ENCODE peak calls at places on chromosomes 7 and 10, in six cellular contexts. One of them, this sample, is unnamed.

GRCh38 chr10:95539560-95540284 is 21.4 kb downstream of the SORBS1 start:
- DNase-seq in IMR-90: no peak
- DNase-seq in HCT116: no peak
- DNase-seq in A549: no peak
- DNase-seq in K562: no peak
- DNase-seq in HepG2: peak; percentile 97
- DNase-seq in this sample: no peak

GRCh38 chr7:101362334-101363195 is at the start of gene COL26A1:
- DNase-seq in IMR-90: no peak
- DNase-seq in HCT116: no peak
- DNase-seq in A549: peak; percentile 69
- DNase-seq in K562: peak; percentile 8
- DNase-seq in HepG2: no peak
- DNase-seq in this sample: no peak

GRCh38 chr7:112108984-112109383 is 97.2 kb downstream of the DOCK4 start:
- DNase-seq in IMR-90: no peak
- DNase-seq in HCT116: no peak
- DNase-seq in A549: no peak
- DNase-seq in K562: no peak
- DNase-seq in HepG2: no peak
- DNase-seq in this sample: no peak

GRCh38 chr10:12351447-12351846 is 2.1 kb downstream of the CAMK1D start:
- DNase-seq in IMR-90: no peak
- DNase-seq in HCT116: no peak
- DNase-seq in A549: no peak
- DNase-seq in K562: no peak
- DNase-seq in HepG2: no peak
- DNase-seq in this sample: no peak

GRCh38 chr7:141354251-141354650 is 197.0 kb upstream of the AGK start:
- DNase-seq in IMR-90: peak; percentile 8
- DNase-seq in HCT116: no peak
- DNase-seq in A549: no peak
- DNase-seq in K562: no peak
- DNase-seq in HepG2: no peak
- DNase-seq in this sample: no peak

GRCh38 chr10:23399701-23400144 is 39.2 kb upstream of the OTUD1 start:
- DNase-seq in IMR-90: peak; percentile 97
- DNase-seq in HCT116: no peak
- DNase-seq in A549: no peak
- DNase-seq in K562: no peak
- DNase-seq in HepG2: peak; percentile 6
- DNase-seq in this sample: no peak

GRCh38 chr10:71773221-71773971 is at the start of gene VSIR:
- DNase-seq in IMR-90: peak; percentile 71
- DNase-seq in HCT116: peak; percentile 59
- DNase-seq in A549: peak; percentile 81
- DNase-seq in K562: peak; percentile 97
- DNase-seq in HepG2: peak; percentile 48
- DNase-seq in this sample: peak; percentile 51

GRCh38 chr7:28847681-28848080 is 110.4 kb downstream of the TRIL start:
- DNase-seq in IMR-90: no peak
- DNase-seq in HCT116: no peak
- DNase-seq in A549: no peak
- DNase-seq in K562: no peak
- DNase-seq in HepG2: no peak
- DNase-seq in this sample: no peak

GRCh38 chr10:105148921-105149320 is 507.8 kb downstream of the SORCS3 start:
- DNase-seq in IMR-90: no peak
- DNase-seq in HCT116: no peak
- DNase-seq in A549: no peak
- DNase-seq in K562: no peak
- DNase-seq in HepG2: no peak
- DNase-seq in this sample: no peak

GRCh38 chr7:34061175-34061574 is 155.8 kb downstream of the BMPER start:
- DNase-seq in IMR-90: peak; percentile 93
- DNase-seq in HCT116: no peak
- DNase-seq in A549: peak; percentile 36
- DNase-seq in K562: no peak
- DNase-seq in HepG2: no peak
- DNase-seq in this sample: no peak

GRCh38 chr7:51070163-51070562 is 246.4 kb downstream of the COBL start:
- DNase-seq in IMR-90: no peak
- DNase-seq in HCT116: no peak
- DNase-seq in A549: no peak
- DNase-seq in K562: no peak
- DNase-seq in HepG2: no peak
- DNase-seq in this sample: no peak

GRCh38 chr10:126373137-126373536 is 15.1 kb downstream of the ADAM12 start:
- DNase-seq in IMR-90: peak; percentile 50
- DNase-seq in HCT116: no peak
- DNase-seq in A549: no peak
- DNase-seq in K562: no peak
- DNase-seq in HepG2: no peak
- DNase-seq in this sample: no peak

GRCh38 chr7:157493776-157494175 is 157.0 kb downstream of the DNAJB6 start:
- DNase-seq in IMR-90: no peak
- DNase-seq in HCT116: no peak
- DNase-seq in A549: no peak
- DNase-seq in K562: no peak
- DNase-seq in HepG2: no peak
- DNase-seq in this sample: no peak

GRCh38 chr7:134435161-134435920 is 23.6 kb downstream of the AKR1B1 start:
- DNase-seq in IMR-90: peak; percentile 81
- DNase-seq in HCT116: no peak
- DNase-seq in A549: no peak
- DNase-seq in K562: no peak
- DNase-seq in HepG2: no peak
- DNase-seq in this sample: no peak

GRCh38 chr7:46811529-46811928 is 770.4 kb downstream of the TNS3 start:
- DNase-seq in IMR-90: peak; percentile 97
- DNase-seq in HCT116: no peak
- DNase-seq in A549: no peak
- DNase-seq in K562: no peak
- DNase-seq in HepG2: no peak
- DNase-seq in this sample: no peak

GRCh38 chr10:77526861-77527617 is 110.6 kb downstream of the KCNMA1 start:
- DNase-seq in IMR-90: no peak
- DNase-seq in HCT116: no peak
- DNase-seq in A549: no peak
- DNase-seq in K562: no peak
- DNase-seq in HepG2: no peak
- DNase-seq in this sample: no peak

GRCh38 chr10:88385601-88386203 is 197.4 kb downstream of the RNLS start:
- DNase-seq in IMR-90: no peak
- DNase-seq in HCT116: peak; percentile 75
- DNase-seq in A549: peak; percentile 41
- DNase-seq in K562: no peak
- DNase-seq in HepG2: peak; percentile 27
- DNase-seq in this sample: peak; percentile 94

GRCh38 chr7:22357311-22358175 is 589 bp upstream of the RAPGEF5 start:
- DNase-seq in IMR-90: peak; percentile 2
- DNase-seq in HCT116: peak; percentile 36
- DNase-seq in A549: peak; percentile 25
- DNase-seq in K562: no peak
- DNase-seq in HepG2: peak; percentile 84
- DNase-seq in this sample: no peak

GRCh38 chr7:46363688-46364087 is 442.6 kb upstream of the IGFBP3 start:
- DNase-seq in IMR-90: no peak
- DNase-seq in HCT116: no peak
- DNase-seq in A549: no peak
- DNase-seq in K562: no peak
- DNase-seq in HepG2: peak; percentile 36
- DNase-seq in this sample: no peak

GRCh38 chr7:111224354-111225231 is 133.7 kb downstream of the LRRN3 start:
- DNase-seq in IMR-90: no peak
- DNase-seq in HCT116: no peak
- DNase-seq in A549: no peak
- DNase-seq in K562: no peak
- DNase-seq in HepG2: no peak
- DNase-seq in this sample: no peak

GRCh38 chr7:47484923-47485639 is 96.8 kb downstream of the TNS3 start:
- DNase-seq in IMR-90: no peak
- DNase-seq in HCT116: no peak
- DNase-seq in A549: no peak
- DNase-seq in K562: no peak
- DNase-seq in HepG2: no peak
- DNase-seq in this sample: no peak

GRCh38 chr7:70134029-70134445 is 535.8 kb downstream of the AUTS2 start:
- DNase-seq in IMR-90: no peak
- DNase-seq in HCT116: no peak
- DNase-seq in A549: no peak
- DNase-seq in K562: no peak
- DNase-seq in HepG2: no peak
- DNase-seq in this sample: no peak

GRCh38 chr10:63364918-63365317 is 100.9 kb downstream of the JMJD1C start:
- DNase-seq in IMR-90: no peak
- DNase-seq in HCT116: no peak
- DNase-seq in A549: no peak
- DNase-seq in K562: no peak
- DNase-seq in HepG2: no peak
- DNase-seq in this sample: no peak

GRCh38 chr7:19754521-19755116 is 18.8 kb downstream of the TMEM196 start:
- DNase-seq in IMR-90: peak; percentile 12
- DNase-seq in HCT116: peak; percentile 51
- DNase-seq in A549: no peak
- DNase-seq in K562: peak; percentile 11
- DNase-seq in HepG2: peak; percentile 35
- DNase-seq in this sample: peak; percentile 15

DNA sequence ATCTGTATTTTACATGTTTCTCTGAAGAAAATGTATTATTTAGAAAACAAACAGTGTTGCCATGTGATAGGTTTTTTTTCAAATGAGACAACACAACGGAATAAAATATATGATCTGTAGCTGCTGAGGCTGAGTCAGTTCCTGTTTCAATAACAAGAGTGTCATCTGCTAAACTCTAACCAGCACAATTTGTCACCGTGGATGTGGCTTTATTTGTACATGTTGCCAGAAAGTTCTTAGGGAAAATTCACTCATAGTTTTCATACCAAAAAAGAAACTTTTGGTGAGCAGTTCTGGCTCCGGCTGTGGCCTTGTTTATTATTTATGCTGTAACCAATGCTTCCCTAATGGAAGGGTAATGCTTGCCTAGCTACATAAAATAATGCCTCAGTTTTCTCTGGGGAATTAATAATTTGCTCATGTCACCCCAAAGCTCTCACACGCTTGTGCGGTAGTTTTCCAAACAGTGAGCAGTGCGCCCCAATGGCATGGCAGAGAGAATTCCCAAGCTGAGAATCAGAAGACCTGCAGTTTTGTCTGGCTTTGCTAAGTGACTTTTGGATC is 20.3 kb upstream of the KLF6 start:
- DNase-seq in IMR-90: peak; percentile 83
- DNase-seq in HCT116: peak; percentile 56
- DNase-seq in A549: no peak
- DNase-seq in K562: peak; percentile 40
- DNase-seq in HepG2: no peak
- DNase-seq in this sample: peak; percentile 71
- TF ChIP-seq CEBPB in IMR-90: no peak
- TF ChIP-seq CEBPB in HCT116: no peak
- TF ChIP-seq CEBPB in A549: no peak
- TF ChIP-seq CEBPB in K562: no peak
- TF ChIP-seq CEBPB in HepG2: no peak
- TF ChIP-seq CEBPB in this sample: no peak

DNA sequence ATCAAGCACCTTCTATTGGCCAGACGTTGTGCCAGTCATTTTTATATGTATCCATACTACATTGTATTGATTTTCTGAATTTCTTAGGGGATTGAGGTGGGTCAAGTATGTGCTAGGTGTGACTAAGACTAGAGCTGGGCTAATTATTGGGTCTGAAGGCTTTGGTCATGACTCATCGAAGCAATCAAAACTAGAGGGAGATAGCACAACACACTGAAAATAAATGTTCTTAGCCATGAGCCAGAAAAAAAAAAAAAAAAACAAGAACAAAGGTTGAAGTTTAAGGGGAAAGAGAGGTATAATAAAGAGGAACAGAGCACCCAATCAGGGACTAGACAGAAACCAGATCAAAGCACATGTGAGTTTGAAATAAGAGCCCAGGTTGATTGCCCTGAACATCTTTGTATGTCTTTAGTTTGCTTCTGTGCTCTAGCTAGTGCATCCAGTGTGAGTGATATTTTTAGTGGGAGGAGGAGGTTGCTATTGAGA is 171.6 kb upstream of the FOXP2 start:
- DNase-seq in IMR-90: no peak
- DNase-seq in HCT116: peak; percentile 63
- DNase-seq in A549: no peak
- DNase-seq in K562: no peak
- DNase-seq in HepG2: no peak
- DNase-seq in this sample: no peak
- TF ChIP-seq CEBPB in IMR-90: no peak
- TF ChIP-seq CEBPB in HCT116: no peak
- TF ChIP-seq CEBPB in A549: no peak
- TF ChIP-seq CEBPB in K562: no peak
- TF ChIP-seq CEBPB in HepG2: no peak
- TF ChIP-seq CEBPB in this sample: no peak

DNA sequence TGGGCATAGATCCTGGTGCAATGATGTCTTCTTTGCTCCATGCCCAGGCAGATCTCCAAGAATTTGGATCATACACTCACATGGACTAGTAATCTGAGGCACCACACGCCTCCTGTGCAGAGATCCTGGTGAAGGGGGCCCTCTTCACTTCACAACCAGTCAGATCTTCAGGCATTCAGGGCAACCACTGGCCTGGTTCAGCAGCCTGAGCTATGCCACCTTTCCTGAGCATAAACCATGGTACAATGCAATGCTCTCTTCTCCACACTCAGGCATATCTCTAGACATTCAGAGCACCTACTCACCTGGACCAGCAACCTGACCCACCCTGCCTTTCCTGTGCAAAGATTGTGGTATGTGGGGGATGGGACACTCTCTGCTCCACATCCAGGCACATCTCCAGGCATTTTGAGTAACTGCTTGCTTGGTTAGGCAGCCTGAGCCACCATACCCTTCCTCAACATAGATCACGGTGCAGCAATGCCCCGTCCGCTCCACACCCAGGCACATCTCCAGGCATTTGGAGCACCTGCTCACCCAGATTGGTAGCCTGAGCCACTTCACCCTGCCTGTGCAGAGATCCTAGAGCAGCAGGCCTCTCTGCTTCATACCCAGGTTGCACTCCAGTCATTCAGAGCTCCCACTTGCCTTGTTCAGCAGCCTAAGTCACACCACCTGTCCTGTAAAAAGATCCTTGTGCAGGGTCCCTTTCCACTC is 532.2 kb upstream of the STEAP1 start:
- DNase-seq in IMR-90: no peak
- DNase-seq in HCT116: no peak
- DNase-seq in A549: no peak
- DNase-seq in K562: no peak
- DNase-seq in HepG2: no peak
- DNase-seq in this sample: no peak
- TF ChIP-seq CEBPB in IMR-90: no peak
- TF ChIP-seq CEBPB in HCT116: no peak
- TF ChIP-seq CEBPB in A549: no peak
- TF ChIP-seq CEBPB in K562: no peak
- TF ChIP-seq CEBPB in HepG2: no peak
- TF ChIP-seq CEBPB in this sample: no peak

DNA sequence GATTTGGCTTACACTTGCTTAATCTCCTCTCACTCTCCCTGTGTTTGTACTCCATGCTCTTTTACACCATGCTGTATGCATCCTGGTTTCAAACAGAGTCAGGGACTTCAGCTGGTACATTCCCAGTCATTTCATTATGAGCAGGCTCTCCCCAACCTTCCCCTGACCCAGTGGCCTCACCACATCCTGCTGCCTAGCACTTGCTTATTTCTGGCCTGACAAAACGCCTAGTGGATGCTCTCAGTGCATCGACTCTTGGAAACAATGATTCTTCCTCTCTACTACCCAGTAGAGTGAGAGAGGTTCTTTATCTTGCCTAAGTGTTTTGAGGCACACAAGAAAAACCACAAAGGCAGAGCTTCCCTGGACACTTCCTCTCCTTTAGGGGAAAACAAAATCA is 63.4 kb downstream of the CAV1 start:
- DNase-seq in IMR-90: peak; percentile 82
- DNase-seq in HCT116: no peak
- DNase-seq in A549: no peak
- DNase-seq in K562: no peak
- DNase-seq in HepG2: no peak
- DNase-seq in this sample: no peak
- TF ChIP-seq CEBPB in IMR-90: no peak
- TF ChIP-seq CEBPB in HCT116: no peak
- TF ChIP-seq CEBPB in A549: no peak
- TF ChIP-seq CEBPB in K562: no peak
- TF ChIP-seq CEBPB in HepG2: no peak
- TF ChIP-seq CEBPB in this sample: no peak